ENCODE peak calls at places on chromosomes 6 and 20, in ten cellular contexts. G, D, T, K, Y, Z, J, I, R and P are unnamed samples.

GRCh38 chr6:109816452-109817374 is 125.6 kb downstream of the FIG4 start:
- DNase-seq in G (no peak), D (no peak), T (no peak), K (no peak), Y (no peak), Z (no peak), J (peak), I (no peak), R (no peak), P (no peak)

GRCh38 chr6:112841553-112842337 is 494.6 kb downstream of the RFPL4B start:
- DNase-seq in G (no peak), D (no peak), T (no peak), K (no peak), Y (no peak), Z (peak), J (no peak), I (no peak), R (no peak), P (no peak)

GRCh38 chr20:49579874-49580817 is 12.2 kb upstream of the PTGIS start:
- DNase-seq in G (peak), D (peak), T (peak), K (no peak), Y (peak), Z (no peak), J (no peak), I (no peak), R (no peak), P (no peak)

GRCh38 chr6:150894935-150895686 is 29.6 kb downstream of the MTHFD1L start:
- DNase-seq in G (no peak), D (no peak), T (no peak), K (no peak), Y (peak), Z (peak), J (no peak), I (no peak), R (peak), P (peak)

GRCh38 chr6:1200706-1201105 is 111.2 kb upstream of the FOXQ1 start:
- DNase-seq in G (no peak), D (no peak), T (peak), K (no peak), Y (no peak), Z (no peak), J (no peak), I (no peak), R (no peak), P (no peak)

GRCh38 chr6:169971171-169971861 is 219.9 kb downstream of the ERMARD start:
- DNase-seq in G (no peak), D (peak), T (no peak), K (no peak), Y (no peak), Z (no peak), J (peak), I (peak), R (no peak), P (no peak)

GRCh38 chr6:22306741-22307466 is 10.1 kb upstream of the PRL start:
- DNase-seq in G (no peak), D (no peak), T (no peak), K (no peak), Y (peak), Z (no peak), J (no peak), I (no peak), R (peak), P (no peak)

GRCh38 chr6:130207979-130208649 is 14.6 kb downstream of the SAMD3 start:
- DNase-seq in G (no peak), D (no peak), T (no peak), K (no peak), Y (no peak), Z (no peak), J (no peak), I (no peak), R (no peak), P (no peak)

GRCh38 chr6:23246901-23247300 is 677.5 kb downstream of the HDGFL1 start:
- DNase-seq in G (no peak), D (no peak), T (no peak), K (no peak), Y (no peak), Z (no peak), J (no peak), I (no peak), R (no peak), P (no peak)

GRCh38 chr6:82909551-82909950 is 156.1 kb downstream of the UBE3D start:
- DNase-seq in G (no peak), D (no peak), T (no peak), K (no peak), Y (no peak), Z (no peak), J (no peak), I (no peak), R (no peak), P (no peak)

GRCh38 chr6:139844907-139845306 is 470.5 kb upstream of the CITED2 start:
- DNase-seq in G (no peak), D (no peak), T (no peak), K (no peak), Y (no peak), Z (no peak), J (no peak), I (no peak), R (no peak), P (no peak)

GRCh38 chr20:24718696-24719095 is 230.4 kb upstream of the CST7 start:
- DNase-seq in G (no peak), D (no peak), T (no peak), K (no peak), Y (no peak), Z (peak), J (no peak), I (no peak), R (no peak), P (no peak)

GRCh38 chr6:105920071-105920470 is 166.1 kb upstream of the PRDM1 start:
- DNase-seq in G (no peak), D (no peak), T (no peak), K (no peak), Y (no peak), Z (no peak), J (no peak), I (no peak), R (no peak), P (no peak)

GRCh38 chr6:43125555-43125954 is 45.5 kb upstream of the SRF start:
- DNase-seq in G (no peak), D (no peak), T (no peak), K (no peak), Y (no peak), Z (no peak), J (no peak), I (no peak), R (no peak), P (no peak)

GRCh38 chr6:3987072-3987471 is 91.9 kb downstream of the FAM217A start:
- DNase-seq in G (no peak), D (no peak), T (peak), K (no peak), Y (peak), Z (no peak), J (no peak), I (no peak), R (no peak), P (no peak)

GRCh38 chr6:2081155-2082138 is 164.0 kb downstream of the GMDS start:
- DNase-seq in G (no peak), D (no peak), T (no peak), K (no peak), Y (no peak), Z (peak), J (no peak), I (no peak), R (no peak), P (peak)

GRCh38 chr20:825710-826421 is 7.6 kb upstream of the FAM110A start:
- DNase-seq in G (no peak), D (no peak), T (no peak), K (no peak), Y (no peak), Z (no peak), J (no peak), I (no peak), R (no peak), P (no peak)

GRCh38 chr6:20279608-20280287 is 67.5 kb upstream of the MBOAT1 start:
- DNase-seq in G (no peak), D (no peak), T (no peak), K (no peak), Y (no peak), Z (no peak), J (no peak), I (no peak), R (no peak), P (no peak)

GRCh38 chr6:137341721-137342195 is 122.6 kb upstream of the IFNGR1 start:
- DNase-seq in G (peak), D (peak), T (no peak), K (peak), Y (peak), Z (peak), J (no peak), I (no peak), R (peak), P (peak)

GRCh38 chr6:28985396-28986164 is 19.5 kb downstream of the ZNF311 start:
- DNase-seq in G (peak), D (peak), T (peak), K (no peak), Y (peak), Z (peak), J (peak), I (no peak), R (peak), P (no peak)

GRCh38 chr6:152952045-152952444 is 30.8 kb downstream of the FBXO5 start:
- DNase-seq in G (no peak), D (no peak), T (peak), K (no peak), Y (peak), Z (no peak), J (no peak), I (no peak), R (peak), P (no peak)

GRCh38 chr6:106973841-106974336 is 640 bp downstream of the CD24 start:
- DNase-seq in G (no peak), D (no peak), T (no peak), K (no peak), Y (no peak), Z (no peak), J (no peak), I (no peak), R (peak), P (peak)

GRCh38 chr20:3677733-3678132 is 4.1 kb downstream of the ADAM33 start:
- DNase-seq in G (peak), D (peak), T (no peak), K (no peak), Y (peak), Z (no peak), J (peak), I (no peak), R (no peak), P (no peak)

GRCh38 chr20:44056010-44056698 is 130.8 kb downstream of the JPH2 start:
- DNase-seq in G (no peak), D (no peak), T (no peak), K (peak), Y (peak), Z (peak), J (no peak), I (no peak), R (peak), P (no peak)

GRCh38 chr6:4581468-4582420 is 194.5 kb upstream of the CDYL start:
- DNase-seq in G (no peak), D (no peak), T (peak), K (no peak), Y (peak), Z (no peak), J (no peak), I (no peak), R (peak), P (no peak)

GRCh38 chr6:144285548-144285797 is 338 bp downstream of the UTRN start:
- DNase-seq in G (no peak), D (no peak), T (no peak), K (peak), Y (no peak), Z (no peak), J (peak), I (no peak), R (no peak), P (no peak)

GRCh38 chr20:50932881-50933280 is 1.6 kb upstream of the ADNP start:
- DNase-seq in G (no peak), D (no peak), T (no peak), K (no peak), Y (no peak), Z (no peak), J (no peak), I (no peak), R (no peak), P (no peak)

GRCh38 chr20:33561981-33562601 is 72.2 kb downstream of the CBFA2T2 start:
- DNase-seq in G (peak), D (peak), T (peak), K (no peak), Y (peak), Z (no peak), J (peak), I (no peak), R (peak), P (no peak)

GRCh38 chr6:2850480-2851150 is 9.0 kb upstream of the SERPINB1 start:
- DNase-seq in G (no peak), D (no peak), T (no peak), K (no peak), Y (peak), Z (no peak), J (no peak), I (no peak), R (no peak), P (no peak)

GRCh38 chr6:131600696-131601095 is 27.3 kb downstream of the MED23 start:
- DNase-seq in G (no peak), D (no peak), T (no peak), K (no peak), Y (no peak), Z (no peak), J (no peak), I (no peak), R (no peak), P (no peak)

GRCh38 chr6:131602913-131603312 is 25.1 kb downstream of the MED23 start:
- DNase-seq in G (no peak), D (no peak), T (peak), K (no peak), Y (peak), Z (no peak), J (no peak), I (no peak), R (peak), P (no peak)

GRCh38 chr6:131592935-131593334 is 19.9 kb downstream of the ARG1 start:
- DNase-seq in G (no peak), D (no peak), T (no peak), K (no peak), Y (no peak), Z (no peak), J (no peak), I (no peak), R (no peak), P (no peak)

GRCh38 chr6:131594074-131594473 is 21.0 kb downstream of the ARG1 start:
- DNase-seq in G (no peak), D (no peak), T (no peak), K (no peak), Y (no peak), Z (no peak), J (no peak), I (no peak), R (no peak), P (no peak)

DNA sequence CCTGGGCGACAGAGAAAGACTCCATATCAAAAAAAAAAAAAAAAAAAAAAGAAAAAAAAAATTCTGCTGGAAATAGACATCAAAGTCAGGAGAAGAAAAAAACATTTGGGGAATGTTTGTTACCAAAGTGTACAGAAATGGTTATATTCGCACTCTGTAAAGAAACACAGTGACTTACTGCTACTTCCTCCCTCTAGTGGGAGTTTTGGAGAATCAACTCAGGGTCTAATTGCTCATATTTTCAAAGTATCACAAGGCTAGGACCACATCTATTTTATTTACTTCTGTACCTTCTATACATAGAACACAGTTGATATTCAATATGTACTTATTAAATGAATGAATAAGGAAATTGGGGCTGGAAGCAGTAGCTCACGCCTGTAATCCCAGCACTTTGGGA is 24.4 kb downstream of the ARG1 start:
- DNase-seq in G (no peak), D (no peak), T (no peak), K (no peak), Y (peak), Z (no peak), J (no peak), I (no peak), R (peak), P (no peak)
- TF ChIP-seq CTCF in G (no peak), D (peak), T (peak), K (peak), Y (peak), Z (no peak), J (peak), I (no peak), R (no peak), P (no peak)

GRCh38 chr6:63272397-63272796 is 47.4 kb downstream of the LGSN start:
- DNase-seq in G (no peak), D (no peak), T (peak), K (no peak), Y (peak), Z (peak), J (no peak), I (no peak), R (peak), P (peak)

GRCh38 chr6:63267828-63268227 is 52.0 kb downstream of the LGSN start:
- DNase-seq in G (no peak), D (no peak), T (no peak), K (no peak), Y (no peak), Z (no peak), J (no peak), I (no peak), R (no peak), P (no peak)

GRCh38 chr6:63268574-63268973 is 51.2 kb downstream of the LGSN start:
- DNase-seq in G (no peak), D (no peak), T (no peak), K (no peak), Y (no peak), Z (peak), J (no peak), I (no peak), R (no peak), P (no peak)

GRCh38 chr6:63267046-63267445 is 52.7 kb downstream of the LGSN start:
- DNase-seq in G (no peak), D (no peak), T (no peak), K (no peak), Y (no peak), Z (no peak), J (no peak), I (no peak), R (no peak), P (no peak)

GRCh38 chr6:63269470-63269869 is 50.3 kb downstream of the LGSN start:
- DNase-seq in G (no peak), D (no peak), T (no peak), K (no peak), Y (no peak), Z (peak), J (no peak), I (no peak), R (no peak), P (no peak)
- TF ChIP-seq CTCF in G (no peak), D (no peak), T (no peak), K (no peak), Y (no peak), Z (peak), J (no peak), I (no peak), R (no peak), P (peak)

GRCh38 chr20:62540504-62540903 is 64.7 kb upstream of the GATA5 start:
- DNase-seq in G (no peak), D (no peak), T (no peak), K (no peak), Y (no peak), Z (no peak), J (no peak), I (no peak), R (no peak), P (no peak)
- TF ChIP-seq CTCF in G (no peak), D (no peak), T (no peak), K (no peak), Y (no peak), Z (no peak), J (no peak), I (no peak), R (no peak), P (no peak)

DNA sequence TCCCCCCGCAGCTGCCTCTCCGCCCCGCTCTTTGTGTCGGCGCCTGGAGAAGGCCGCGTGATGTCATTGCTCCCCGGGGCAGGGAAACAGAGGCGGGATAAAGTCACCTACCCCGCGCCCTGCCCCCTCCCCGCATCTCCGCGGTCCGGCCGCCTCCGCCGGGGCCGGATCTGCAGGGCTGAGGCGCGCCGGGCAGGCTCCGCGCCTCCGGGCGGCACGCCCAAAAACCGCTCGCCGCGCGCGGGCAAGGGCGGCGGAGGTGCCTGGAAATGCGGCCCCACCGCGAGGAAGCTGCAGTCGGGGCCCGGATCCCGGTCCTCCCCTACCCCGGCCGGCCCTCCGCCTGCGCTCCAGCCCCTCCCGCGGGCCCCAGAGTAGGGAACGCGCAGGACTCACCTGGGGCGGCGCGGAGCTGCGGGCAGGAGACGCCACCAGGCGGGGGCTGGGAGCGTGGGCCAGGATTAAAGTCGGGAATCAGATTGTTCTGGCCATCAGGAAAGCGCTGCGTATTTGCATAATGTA is at the start of gene FAXC:
- DNase-seq in G (no peak), D (no peak), T (no peak), K (no peak), Y (peak), Z (no peak), J (peak), I (no peak), R (peak), P (peak)
- TF ChIP-seq CTCF in G (peak), D (no peak), T (peak), K (no peak), Y (no peak), Z (peak), J (no peak), I (no peak), R (no peak), P (no peak)

DNA sequence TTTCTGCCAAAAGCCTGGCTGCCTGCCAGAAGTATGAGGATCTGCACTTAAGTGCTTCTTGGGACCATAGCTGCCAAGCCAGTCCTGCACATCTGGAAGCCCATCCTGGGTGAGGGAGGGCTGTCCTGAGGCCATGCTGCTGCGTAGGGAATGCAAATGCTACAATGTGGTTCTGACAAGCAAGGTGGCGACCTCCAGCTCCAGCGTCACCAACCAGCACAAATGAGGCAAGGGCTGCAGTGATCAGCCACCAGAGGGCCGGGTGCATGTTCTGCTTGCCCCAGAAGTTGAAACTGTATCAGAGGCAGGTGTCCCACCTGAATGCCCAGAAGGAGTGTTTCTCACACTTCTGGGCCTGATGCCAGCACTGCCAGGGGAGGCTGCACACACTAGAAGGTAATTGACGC is 99.1 kb upstream of the KCNQ5 start:
- DNase-seq in G (no peak), D (no peak), T (no peak), K (peak), Y (no peak), Z (peak), J (no peak), I (no peak), R (peak), P (peak)
- TF ChIP-seq CTCF in G (no peak), D (no peak), T (peak), K (no peak), Y (no peak), Z (peak), J (no peak), I (no peak), R (no peak), P (peak)

GRCh38 chr20:63215101-63216040 is 560 bp downstream of the YTHDF1 start:
- DNase-seq in G (no peak), D (no peak), T (peak), K (no peak), Y (peak), Z (peak), J (peak), I (no peak), R (peak), P (peak)
- TF ChIP-seq CTCF in G (peak), D (no peak), T (peak), K (no peak), Y (peak), Z (peak), J (no peak), I (no peak), R (peak), P (peak)

DNA sequence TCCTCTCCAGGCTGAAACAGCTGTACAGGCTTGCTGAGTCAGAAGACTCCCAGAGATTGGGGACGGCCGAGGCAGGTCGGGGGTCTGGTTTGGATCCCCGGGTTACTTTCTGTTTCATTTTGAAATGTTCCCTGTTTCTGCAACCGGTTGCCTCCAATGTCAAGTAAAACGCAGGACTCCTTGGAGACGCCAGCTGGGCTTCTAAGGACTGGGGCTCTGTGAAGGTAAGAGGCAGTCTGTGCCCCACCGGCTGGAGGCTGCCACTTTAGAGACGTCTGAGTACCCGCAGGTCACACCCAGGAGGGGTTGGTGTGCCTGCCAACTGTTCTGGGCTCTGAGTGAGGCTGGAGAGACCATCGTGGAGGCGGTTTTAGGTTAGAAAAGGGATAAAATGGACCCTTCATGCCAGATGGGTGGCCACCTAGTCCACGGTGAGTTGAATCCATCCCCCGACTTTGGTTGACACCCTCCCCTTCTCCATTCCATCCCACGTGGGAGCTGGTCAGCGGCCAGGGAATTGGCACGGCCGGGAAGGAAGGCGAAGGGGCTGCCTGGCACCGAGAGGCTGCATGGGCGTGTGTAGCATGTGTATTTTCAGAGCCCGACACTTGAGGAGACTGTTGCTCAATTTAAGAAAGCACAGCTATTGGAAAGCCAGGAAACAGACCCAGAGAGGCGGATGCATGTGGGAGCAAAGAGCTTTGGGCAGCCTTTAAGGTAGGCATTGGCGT is 240.9 kb downstream of the PHACTR1 start:
- DNase-seq in G (peak), D (peak), T (peak), K (no peak), Y (peak), Z (peak), J (peak), I (peak), R (peak), P (peak)
- TF ChIP-seq CTCF in G (peak), D (no peak), T (peak), K (no peak), Y (no peak), Z (no peak), J (no peak), I (no peak), R (no peak), P (no peak)